ENCODE peak calls at places on chromosomes 16 and 17, in four cellular contexts. F is ascending aorta; Z is CD8-positive, alpha-beta T cell; A is aorta. M is an unnamed sample. For H3K4me1, the result is how much of the 10 kb centered on the place peaks cover.

GRCh38 chr16:67030221-67030962 is 1.4 kb downstream of the CBFB start:
- DNase-seq in F (peak), Z (no peak), A (no peak), M (peak)

GRCh38 chr16:3774156-3774767 is 56.9 kb upstream of the TRAP1 start:
- DNase-seq in A (no peak), F (no peak), Z (no peak), M (no peak)

GRCh38 chr16:28321700-28322411 is 29.5 kb downstream of the SBK1 start:
- DNase-seq in A (no peak), F (no peak), Z (peak), M (no peak)

GRCh38 chr17:77456271-77456950 is 315.6 kb downstream of the SEC14L1 start:
- DNase-seq in A (no peak), F (no peak), Z (peak), M (no peak)

GRCh38 chr17:4771519-4772234 is at the start of gene TM4SF5:
- DNase-seq in F (no peak), A (no peak), Z (no peak), M (no peak)

GRCh38 chr17:51046527-51047384 is 73.9 kb downstream of the SPAG9 start:
- DNase-seq in A (peak), Z (no peak), F (no peak), M (peak)

GRCh38 chr17:80389011-80389995 is 25.7 kb upstream of the ENDOV start:
- DNase-seq in Z (no peak), A (no peak), F (no peak), M (no peak)

GRCh38 chr17:28657756-28658155 is 4.0 kb downstream of the SDF2 start:
- DNase-seq in Z (no peak), A (no peak), F (no peak), M (no peak)

GRCh38 chr17:63490321-63490720 is 13.5 kb downstream of the ACE start:
- DNase-seq in Z (no peak), A (no peak), F (no peak), M (no peak)

GRCh38 chr17:76981545-76982295 is 113.5 kb downstream of the MGAT5B start:
- DNase-seq in A (no peak), Z (no peak), F (no peak), M (no peak)

GRCh38 chr16:86019446-86020047 is 120.6 kb downstream of the IRF8 start:
- DNase-seq in F (no peak), Z (no peak), A (no peak), M (peak)

GRCh38 chr16:979859-980594 is 1.5 kb upstream of the SOX8 start:
- DNase-seq in A (peak), F (no peak), Z (no peak), M (no peak)

GRCh38 chr17:43723697-43724359 is 34.8 kb downstream of the SOST start:
- DNase-seq in F (peak), Z (no peak), A (peak), M (no peak)

GRCh38 chr16:27800817-27801216 is 250.9 kb downstream of the KATNIP start:
- DNase-seq in Z (no peak), A (no peak), F (no peak), M (no peak)

GRCh38 chr17:45675892-45676291 is 108.2 kb upstream of the CRHR1 start:
- DNase-seq in A (no peak), F (no peak), Z (no peak), M (no peak)

GRCh38 chr16:49338867-49339266 is 34.7 kb upstream of the C16orf78 start:
- DNase-seq in A (no peak), F (no peak), Z (no peak), M (no peak)

GRCh38 chr16:4944333-4945281 is 7.7 kb upstream of the PPL start:
- DNase-seq in A (peak), F (peak), Z (no peak), M (peak)

GRCh38 chr16:46972971-46973456 is 460 bp downstream of the DNAJA2 start:
- DNase-seq in A (peak), Z (peak), F (peak), M (peak)

GRCh38 chr16:67767953-67768352 is 38.4 kb downstream of the RANBP10 start:
- DNase-seq in Z (no peak), F (no peak), A (no peak), M (no peak)

GRCh38 chr17:65268832-65269231 is 131.7 kb downstream of the RGS9 start:
- DNase-seq in Z (no peak), F (no peak), A (no peak), M (no peak)

GRCh38 chr16:57422026-57422944 is 17.7 kb downstream of the CCL17 start:
- DNase-seq in A (peak), Z (no peak), F (peak), M (peak)

GRCh38 chr16:19601083-19601976 is 45.8 kb downstream of the VPS35L start:
- DNase-seq in Z (peak), A (no peak), F (no peak), M (no peak)

GRCh38 chr17:5971969-5972368 is 98.2 kb upstream of the WSCD1 start:
- DNase-seq in F (no peak), Z (no peak), A (no peak), M (no peak)

GRCh38 chr16:31876955-31877828 is 3.6 kb downstream of the ZNF267 start:
- DNase-seq in A (no peak), F (no peak), Z (peak), M (no peak)

GRCh38 chr16:23026777-23027362 is 122.4 kb downstream of the USP31 start:
- DNase-seq in Z (no peak), A (no peak), F (no peak), M (no peak)

GRCh38 chr17:81578038-81578441 is 25.9 kb upstream of the FAAP100 start:
- DNase-seq in Z (no peak), A (no peak), F (no peak), M (no peak)

GRCh38 chr17:8332688-8333087 is 7.0 kb upstream of the ODF4 start:
- DNase-seq in A (no peak), F (no peak), Z (no peak), M (no peak)

DNA sequence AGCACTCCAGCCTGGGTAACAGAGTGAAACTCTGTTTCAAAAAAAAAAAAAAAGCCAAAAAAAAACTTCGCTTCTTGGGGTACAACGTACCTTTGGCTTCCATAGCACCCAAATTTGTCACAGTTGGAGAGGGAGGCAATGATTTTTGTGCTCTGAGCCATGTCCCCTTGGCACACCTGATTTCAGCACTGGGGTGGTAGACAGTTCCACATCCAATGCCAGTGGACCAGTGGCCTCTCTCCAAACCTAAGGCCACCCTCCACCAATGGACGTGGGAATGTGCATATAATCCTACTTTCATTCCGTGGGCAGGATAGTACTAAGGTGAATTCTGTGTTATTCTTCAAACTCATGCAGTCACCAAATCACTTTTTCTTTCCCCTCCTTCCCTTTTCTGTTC is 47.5 kb downstream of the SALL1 start:
- DNase-seq in F (no peak), A (no peak), Z (no peak), M (no peak)
- H3K27ac ChIP-seq in F (no peak), A (no peak), Z (no peak), M (no peak)

DNA sequence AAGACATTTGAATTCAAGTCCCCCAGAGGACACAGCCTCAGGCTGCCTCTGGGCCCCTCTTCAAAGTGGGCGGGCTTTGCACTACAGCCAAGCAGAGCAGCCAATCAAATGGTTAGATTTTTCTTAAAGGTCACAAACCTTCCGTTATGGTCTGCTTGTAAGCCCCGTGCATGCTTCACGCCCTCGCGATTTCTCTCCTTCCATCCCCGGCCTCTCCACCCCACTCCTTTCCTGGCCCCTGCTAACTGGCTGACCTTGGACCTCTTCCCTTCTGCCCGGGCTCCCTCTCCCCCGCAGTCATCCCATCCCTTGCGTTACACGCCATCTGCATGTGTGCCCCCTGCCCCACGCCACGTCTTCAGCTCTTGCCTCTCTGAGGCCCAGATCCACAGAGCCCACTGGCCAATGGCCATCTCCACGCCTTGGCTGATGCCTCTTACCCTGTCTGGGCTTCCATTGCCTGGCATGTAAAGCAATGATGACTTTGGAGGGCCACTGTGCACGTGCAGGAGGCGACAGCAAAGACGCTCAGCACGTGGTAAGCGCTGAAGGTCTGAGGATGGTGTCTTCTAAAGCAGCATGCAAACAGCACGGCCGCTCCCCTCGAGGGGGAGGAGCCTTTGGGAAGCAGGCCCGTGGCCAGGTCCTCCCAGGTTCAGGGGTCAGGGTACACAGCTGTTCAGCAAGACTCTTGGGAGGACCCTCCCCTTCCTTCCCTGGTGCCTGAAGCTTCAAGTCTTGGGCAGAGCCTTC is 86.8 kb downstream of the ZDHHC7 start:
- DNase-seq in Z (no peak), F (no peak), A (peak), M (peak)
- H3K4me3 ChIP-seq in Z (no peak), F (no peak), A (no peak), M (no peak)

DNA sequence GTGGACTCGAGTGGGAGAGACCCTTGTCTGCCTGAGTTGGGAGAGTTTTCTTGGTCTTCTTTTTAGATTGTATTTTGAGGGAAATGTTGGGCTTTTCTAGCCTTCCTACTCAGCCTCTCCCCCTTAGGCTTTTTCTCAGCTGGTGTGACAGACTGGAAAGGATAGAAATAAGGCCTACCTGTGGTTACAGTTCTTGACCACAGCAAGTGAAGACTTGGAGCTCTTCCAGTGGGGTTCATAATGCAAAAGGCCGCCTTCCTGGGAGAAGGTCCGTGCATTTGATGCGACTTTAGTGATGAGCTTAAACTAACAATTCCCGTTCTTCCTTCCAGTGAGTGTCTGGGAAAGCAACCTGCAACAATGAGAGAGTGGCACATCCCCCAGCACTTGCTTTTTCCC is 56.8 kb downstream of the B9D1 start:
- DNase-seq in Z (no peak), A (no peak), F (no peak), M (no peak)
- H3K4me1 ChIP-seq in Z (under half), A (under half), F (under half), M (under half)

DNA sequence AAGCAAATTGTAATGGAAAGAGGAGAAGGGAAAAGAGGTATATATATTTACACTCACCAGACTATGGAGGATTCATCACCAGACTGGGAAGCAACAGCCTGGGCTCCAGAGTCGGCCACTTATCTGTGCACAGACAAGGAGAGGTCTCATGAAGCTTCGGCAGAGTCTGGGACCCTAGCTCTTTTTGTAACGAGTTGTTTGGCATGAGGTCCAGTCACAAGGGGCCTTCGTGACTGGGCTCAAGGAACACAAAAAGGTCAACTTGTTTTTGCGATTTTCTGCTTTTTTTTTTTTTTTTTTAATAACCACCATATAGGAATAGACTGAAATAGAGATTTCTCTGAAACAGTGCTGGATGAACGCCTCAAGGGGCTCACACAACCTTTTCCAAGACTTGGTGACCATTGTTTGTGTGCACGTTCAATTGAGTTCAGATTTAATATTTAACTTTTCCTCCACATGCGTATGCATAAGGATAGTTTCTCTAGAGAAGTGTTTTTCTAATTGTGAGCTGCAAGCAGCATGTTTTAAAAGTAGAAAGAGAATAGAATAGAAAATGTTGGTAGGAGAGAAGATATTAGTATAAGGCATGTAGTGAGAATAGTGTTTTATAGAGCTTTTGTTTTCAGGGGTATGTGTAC is 25.8 kb downstream of the BPTF start:
- DNase-seq in A (no peak), Z (no peak), F (no peak), M (no peak)
- H3K27ac ChIP-seq in A (no peak), Z (no peak), F (no peak), M (no peak)

GRCh38 chr17:39626671-39627169 is at the start of gene PPP1R1B:
- DNase-seq in A (no peak), Z (no peak), F (no peak), M (no peak)

GRCh38 chr17:39626171-39626670 is 531 bp upstream of the PPP1R1B start:
- DNase-seq in F (peak), A (no peak), Z (no peak), M (no peak)

GRCh38 chr17:39627717-39628516 is 1.2 kb downstream of the PPP1R1B start:
- DNase-seq in A (no peak), Z (no peak), F (no peak), M (no peak)

GRCh38 chr17:39628655-39629493 is 2.1 kb downstream of the PPP1R1B start:
- DNase-seq in A (no peak), Z (no peak), F (no peak), M (no peak)

GRCh38 chr17:39627170-39627716 is 491 bp downstream of the PPP1R1B start:
- DNase-seq in Z (no peak), F (no peak), A (no peak), M (no peak)
- H3K4me3 ChIP-seq in Z (peak), F (peak), A (peak), M (peak)

DNA sequence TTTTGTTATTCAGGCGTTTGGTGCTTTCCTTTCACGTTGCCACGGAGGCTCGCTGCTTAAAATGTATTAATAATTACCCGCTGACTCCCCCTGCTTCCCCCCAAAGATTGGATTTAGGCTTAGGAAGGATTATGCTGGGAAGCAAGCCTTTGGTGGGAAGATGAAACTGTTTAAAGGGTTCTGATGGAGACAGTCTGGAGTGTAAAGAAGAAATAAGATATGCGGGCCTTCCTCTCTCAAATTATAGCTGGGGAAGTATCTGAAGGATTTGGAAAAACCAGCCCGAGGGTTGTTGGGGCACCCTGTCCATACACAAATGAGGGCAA is 1.1 kb downstream of the KSR1 start:
- DNase-seq in F (no peak), Z (no peak), A (no peak), M (no peak)
- H3K4me1 ChIP-seq in F (under half), Z (under half), A (under half), M (under half)

GRCh38 chr16:11052080-11052808 is 107.9 kb downstream of the CLEC16A start:
- DNase-seq in Z (peak), F (no peak), A (no peak), M (peak)
- H3K27ac ChIP-seq in Z (no peak), F (no peak), A (no peak), M (no peak)

GRCh38 chr16:79593074-79593531 is 7.4 kb downstream of the MAF start:
- DNase-seq in Z (no peak), F (no peak), A (no peak), M (no peak)

GRCh38 chr16:79595261-79595660 is 5.3 kb downstream of the MAF start:
- DNase-seq in Z (no peak), A (no peak), F (no peak), M (no peak)

GRCh38 chr16:79593754-79594153 is 6.8 kb downstream of the MAF start:
- DNase-seq in F (no peak), Z (no peak), A (no peak), M (no peak)

GRCh38 chr16:79589495-79590134 is 10.9 kb downstream of the MAF start:
- DNase-seq in A (no peak), F (no peak), Z (no peak), M (no peak)

DNA sequence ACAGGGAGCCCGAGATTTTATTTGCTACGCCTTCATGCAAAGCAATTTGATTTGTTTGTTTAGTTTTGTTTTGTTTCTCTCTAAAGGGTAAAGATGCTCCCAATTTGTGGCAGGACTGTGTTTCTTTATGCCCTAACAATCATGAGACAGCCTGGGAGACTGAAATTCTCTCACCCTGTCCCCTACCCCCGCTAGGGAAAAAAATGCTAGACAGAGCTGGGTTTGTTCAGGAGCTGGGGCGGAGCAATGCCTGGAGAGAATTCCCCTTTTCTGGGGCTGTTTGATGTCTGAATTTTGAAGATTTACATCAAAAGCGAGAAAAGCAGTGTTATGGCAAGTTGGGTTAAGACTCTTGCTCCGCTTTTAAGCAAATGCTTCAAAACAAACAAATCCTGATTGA is 8.4 kb downstream of the MAF start:
- DNase-seq in F (no peak), A (no peak), Z (no peak), M (no peak)
- H3K4me3 ChIP-seq in F (no peak), A (no peak), Z (no peak), M (no peak)